ENCODE peak calls at places on chromosomes 11 and 22, in ten cellular contexts. One of them, this sample, is unnamed.

GRCh38 chr11:26837154-26837553 is 115.3 kb upstream of the SLC5A12 start:
- DNase-seq in pancreas: no peak
- DNase-seq in left lung: no peak
- DNase-seq in testis: no peak
- DNase-seq in CD8-positive, alpha-beta memory T cell: no peak
- DNase-seq in heart right ventricle: no peak
- DNase-seq in spleen: no peak
- DNase-seq in mesenchymal stem cell: no peak
- DNase-seq in PC-9: no peak
- DNase-seq in NT2/D1: no peak
- DNase-seq in this sample: no peak

GRCh38 chr11:2327032-2327431 is 25.2 kb downstream of the TSPAN32 start:
- DNase-seq in pancreas: no peak
- DNase-seq in left lung: peak; percentile 51
- DNase-seq in testis: no peak
- DNase-seq in CD8-positive, alpha-beta memory T cell: no peak
- DNase-seq in heart right ventricle: no peak
- DNase-seq in spleen: peak; percentile 49
- DNase-seq in mesenchymal stem cell: no peak
- DNase-seq in PC-9: no peak
- DNase-seq in NT2/D1: no peak
- DNase-seq in this sample: no peak

GRCh38 chr11:81967242-81967641 is 766.4 kb downstream of the FAM181B start:
- DNase-seq in pancreas: no peak
- DNase-seq in left lung: no peak
- DNase-seq in testis: no peak
- DNase-seq in CD8-positive, alpha-beta memory T cell: no peak
- DNase-seq in heart right ventricle: no peak
- DNase-seq in spleen: no peak
- DNase-seq in mesenchymal stem cell: no peak
- DNase-seq in PC-9: no peak
- DNase-seq in NT2/D1: no peak
- DNase-seq in this sample: no peak

GRCh38 chr11:126340960-126341709 is 14.4 kb upstream of the ST3GAL4 start:
- DNase-seq in pancreas: no peak
- DNase-seq in left lung: no peak
- DNase-seq in testis: no peak
- DNase-seq in CD8-positive, alpha-beta memory T cell: no peak
- DNase-seq in heart right ventricle: no peak
- DNase-seq in spleen: peak; percentile 24
- DNase-seq in mesenchymal stem cell: no peak
- DNase-seq in PC-9: no peak
- DNase-seq in NT2/D1: no peak
- DNase-seq in this sample: no peak

GRCh38 chr11:12287374-12288211 is 89.8 kb upstream of the PARVA start:
- DNase-seq in pancreas: no peak
- DNase-seq in left lung: no peak
- DNase-seq in testis: peak; percentile 72
- DNase-seq in CD8-positive, alpha-beta memory T cell: peak; percentile 43
- DNase-seq in heart right ventricle: peak; percentile 61
- DNase-seq in spleen: no peak
- DNase-seq in mesenchymal stem cell: peak; percentile 97
- DNase-seq in PC-9: peak; percentile 66
- DNase-seq in NT2/D1: no peak
- DNase-seq in this sample: peak; percentile 93

GRCh38 chr11:120326845-120327281 is 1.8 kb downstream of the TLCD5 start:
- DNase-seq in pancreas: no peak
- DNase-seq in left lung: no peak
- DNase-seq in testis: no peak
- DNase-seq in CD8-positive, alpha-beta memory T cell: no peak
- DNase-seq in heart right ventricle: no peak
- DNase-seq in spleen: no peak
- DNase-seq in mesenchymal stem cell: peak; percentile 58
- DNase-seq in PC-9: no peak
- DNase-seq in NT2/D1: no peak
- DNase-seq in this sample: no peak

GRCh38 chr22:37514526-37515051 is 4.6 kb downstream of the CARD10 start:
- DNase-seq in pancreas: no peak
- DNase-seq in left lung: peak; percentile 54
- DNase-seq in testis: peak; percentile 49
- DNase-seq in CD8-positive, alpha-beta memory T cell: no peak
- DNase-seq in heart right ventricle: no peak
- DNase-seq in spleen: no peak
- DNase-seq in mesenchymal stem cell: no peak
- DNase-seq in PC-9: no peak
- DNase-seq in NT2/D1: no peak
- DNase-seq in this sample: no peak

GRCh38 chr22:45051419-45051818 is 41.6 kb upstream of the PHF21B start:
- DNase-seq in pancreas: no peak
- DNase-seq in left lung: no peak
- DNase-seq in testis: no peak
- DNase-seq in CD8-positive, alpha-beta memory T cell: no peak
- DNase-seq in heart right ventricle: no peak
- DNase-seq in spleen: no peak
- DNase-seq in mesenchymal stem cell: no peak
- DNase-seq in PC-9: no peak
- DNase-seq in NT2/D1: no peak
- DNase-seq in this sample: no peak

GRCh38 chr22:37782340-37783168 is 25.2 kb upstream of the GCAT start:
- DNase-seq in pancreas: no peak
- DNase-seq in left lung: no peak
- DNase-seq in testis: no peak
- DNase-seq in CD8-positive, alpha-beta memory T cell: no peak
- DNase-seq in heart right ventricle: no peak
- DNase-seq in spleen: no peak
- DNase-seq in mesenchymal stem cell: peak; percentile 73
- DNase-seq in PC-9: no peak
- DNase-seq in NT2/D1: no peak
- DNase-seq in this sample: no peak

GRCh38 chr22:39308614-39309363 is 10.6 kb downstream of the RPL3 start:
- DNase-seq in pancreas: peak; percentile 40
- DNase-seq in left lung: no peak
- DNase-seq in testis: no peak
- DNase-seq in CD8-positive, alpha-beta memory T cell: no peak
- DNase-seq in heart right ventricle: no peak
- DNase-seq in spleen: peak; percentile 74
- DNase-seq in mesenchymal stem cell: peak; percentile 95
- DNase-seq in PC-9: peak; percentile 82
- DNase-seq in NT2/D1: no peak
- DNase-seq in this sample: peak; percentile 90
- H3K36me3 ChIP-seq in pancreas: peaks cover 13% of the 10 kb centered on the region
- H3K36me3 ChIP-seq in left lung: no peaks in the 10 kb centered on the region
- H3K36me3 ChIP-seq in testis: no peaks in the 10 kb centered on the region
- H3K36me3 ChIP-seq in CD8-positive, alpha-beta memory T cell: peaks cover 22% of the 10 kb centered on the region
- H3K36me3 ChIP-seq in heart right ventricle: peaks cover 19% of the 10 kb centered on the region
- H3K36me3 ChIP-seq in spleen: no peaks in the 10 kb centered on the region
- H3K36me3 ChIP-seq in mesenchymal stem cell: peaks cover 35% of the 10 kb centered on the region
- H3K36me3 ChIP-seq in PC-9: peaks cover 21% of the 10 kb centered on the region
- H3K36me3 ChIP-seq in NT2/D1: peaks cover 61% of the 10 kb centered on the region
- H3K36me3 ChIP-seq in this sample: peaks cover 4% of the 10 kb centered on the region

DNA sequence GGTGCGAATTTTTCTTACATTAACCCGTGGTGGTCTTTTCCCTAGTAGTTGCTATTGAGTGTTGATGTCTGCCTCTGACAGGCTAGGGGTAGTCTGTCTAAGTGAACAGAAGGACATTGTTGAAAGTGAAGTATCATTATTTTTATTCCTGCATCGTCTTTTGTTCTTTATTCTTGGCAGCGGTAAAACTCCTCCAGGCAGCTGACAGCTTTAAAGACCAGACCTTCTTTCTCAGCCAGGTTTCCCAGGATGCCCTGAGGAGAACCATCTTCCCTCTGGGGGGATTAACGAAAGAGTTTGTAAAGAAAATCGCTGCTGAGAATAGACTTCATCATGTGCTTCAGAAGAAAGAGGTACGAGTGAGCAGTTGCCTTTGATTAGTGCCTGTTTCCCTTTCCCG is 14.6 kb downstream of the TRMU start:
- DNase-seq in pancreas: no peak
- DNase-seq in left lung: no peak
- DNase-seq in testis: no peak
- DNase-seq in CD8-positive, alpha-beta memory T cell: peak; percentile 6
- DNase-seq in heart right ventricle: no peak
- DNase-seq in spleen: no peak
- DNase-seq in mesenchymal stem cell: no peak
- DNase-seq in PC-9: no peak
- DNase-seq in NT2/D1: no peak
- DNase-seq in this sample: no peak
- H3K36me3 ChIP-seq in pancreas: peaks cover 32% of the 10 kb centered on the region
- H3K36me3 ChIP-seq in left lung: no peaks in the 10 kb centered on the region
- H3K36me3 ChIP-seq in testis: no peaks in the 10 kb centered on the region
- H3K36me3 ChIP-seq in CD8-positive, alpha-beta memory T cell: peaks cover 66% of the 10 kb centered on the region
- H3K36me3 ChIP-seq in heart right ventricle: peaks cover 27% of the 10 kb centered on the region
- H3K36me3 ChIP-seq in spleen: peaks cover 13% of the 10 kb centered on the region
- H3K36me3 ChIP-seq in mesenchymal stem cell: peaks cover 83% of the 10 kb centered on the region
- H3K36me3 ChIP-seq in PC-9: peaks cover 26% of the 10 kb centered on the region
- H3K36me3 ChIP-seq in NT2/D1: peaks cover 97% of the 10 kb centered on the region
- H3K36me3 ChIP-seq in this sample: peaks cover 12% of the 10 kb centered on the region

DNA sequence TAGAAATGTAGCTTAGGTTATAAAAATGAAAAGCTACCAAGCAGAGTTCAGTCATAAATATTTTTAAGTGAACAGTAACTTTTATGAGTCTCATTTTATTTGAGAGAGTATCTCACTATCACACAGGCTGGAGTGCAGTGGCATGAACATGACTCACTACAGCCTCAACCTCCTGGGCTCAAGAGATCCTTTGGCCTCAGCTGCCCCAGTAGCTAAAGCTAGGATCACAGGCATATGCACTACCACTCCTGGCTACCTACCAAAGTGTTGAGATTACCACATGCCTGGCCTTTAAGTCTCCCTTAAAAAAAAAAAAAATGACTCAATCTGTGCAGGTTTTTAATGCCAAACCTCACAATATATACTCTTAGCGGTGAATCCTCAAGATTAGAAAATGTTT is 34.7 kb upstream of the CLNS1A start:
- DNase-seq in pancreas: peak; percentile 46
- DNase-seq in left lung: no peak
- DNase-seq in testis: no peak
- DNase-seq in CD8-positive, alpha-beta memory T cell: no peak
- DNase-seq in heart right ventricle: peak; percentile 38
- DNase-seq in spleen: no peak
- DNase-seq in mesenchymal stem cell: peak; percentile 60
- DNase-seq in PC-9: no peak
- DNase-seq in NT2/D1: no peak
- DNase-seq in this sample: no peak
- H3K36me3 ChIP-seq in pancreas: peaks cover 7% of the 10 kb centered on the region
- H3K36me3 ChIP-seq in left lung: no peaks in the 10 kb centered on the region
- H3K36me3 ChIP-seq in testis: no peaks in the 10 kb centered on the region
- H3K36me3 ChIP-seq in CD8-positive, alpha-beta memory T cell: peaks cover 61% of the 10 kb centered on the region
- H3K36me3 ChIP-seq in heart right ventricle: peaks cover 48% of the 10 kb centered on the region
- H3K36me3 ChIP-seq in spleen: peaks cover 3% of the 10 kb centered on the region
- H3K36me3 ChIP-seq in mesenchymal stem cell: peaks cover 25% of the 10 kb centered on the region
- H3K36me3 ChIP-seq in PC-9: peaks cover 83% of the 10 kb centered on the region
- H3K36me3 ChIP-seq in NT2/D1: peaks cover 75% of the 10 kb centered on the region
- H3K36me3 ChIP-seq in this sample: peaks cover 7% of the 10 kb centered on the region

GRCh38 chr11:10771457-10771856 is 20.4 kb downstream of the CTR9 start:
- DNase-seq in pancreas: no peak
- DNase-seq in left lung: no peak
- DNase-seq in testis: no peak
- DNase-seq in CD8-positive, alpha-beta memory T cell: no peak
- DNase-seq in heart right ventricle: peak; percentile 22
- DNase-seq in spleen: no peak
- DNase-seq in mesenchymal stem cell: no peak
- DNase-seq in PC-9: no peak
- DNase-seq in NT2/D1: no peak
- DNase-seq in this sample: no peak

DNA sequence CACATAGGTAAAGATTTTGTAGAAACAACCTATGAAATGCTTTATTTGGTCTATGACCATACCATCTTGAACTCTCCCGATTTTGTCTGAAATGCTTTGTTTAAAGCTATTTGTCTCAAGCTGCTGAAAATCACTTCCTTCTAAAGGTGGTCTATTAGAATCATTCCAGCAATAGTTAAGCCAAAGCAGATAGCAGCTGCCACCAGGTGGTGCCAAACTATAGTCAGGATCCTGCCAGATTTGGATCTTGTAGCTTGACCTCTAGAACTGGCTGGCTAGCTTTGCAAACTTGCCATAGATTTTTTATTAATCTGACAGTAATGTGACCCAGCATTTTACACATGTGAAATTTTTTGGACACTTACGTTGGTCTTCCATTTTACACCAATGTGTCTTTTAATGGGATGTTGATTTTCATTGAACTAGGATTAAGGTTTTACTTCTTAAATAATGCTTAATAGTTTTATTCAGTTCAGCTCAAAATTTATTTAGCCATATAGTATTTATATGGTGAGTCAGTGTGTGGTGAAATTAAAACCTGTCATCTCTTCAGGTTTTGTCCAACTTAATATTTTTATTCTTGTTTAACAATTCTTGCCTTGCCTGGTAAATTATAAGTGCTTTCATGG is 19.7 kb downstream of the CTR9 start:
- DNase-seq in pancreas: peak; percentile 51
- DNase-seq in left lung: no peak
- DNase-seq in testis: peak; percentile 57
- DNase-seq in CD8-positive, alpha-beta memory T cell: no peak
- DNase-seq in heart right ventricle: peak; percentile 67
- DNase-seq in spleen: no peak
- DNase-seq in mesenchymal stem cell: peak; percentile 67
- DNase-seq in PC-9: peak; percentile 27
- DNase-seq in NT2/D1: peak; percentile 11
- DNase-seq in this sample: no peak
- H3K36me3 ChIP-seq in pancreas: peaks cover 32% of the 10 kb centered on the region
- H3K36me3 ChIP-seq in left lung: no peaks in the 10 kb centered on the region
- H3K36me3 ChIP-seq in testis: no peaks in the 10 kb centered on the region
- H3K36me3 ChIP-seq in CD8-positive, alpha-beta memory T cell: peaks cover 67% of the 10 kb centered on the region
- H3K36me3 ChIP-seq in heart right ventricle: peaks cover 31% of the 10 kb centered on the region
- H3K36me3 ChIP-seq in spleen: peaks cover 18% of the 10 kb centered on the region
- H3K36me3 ChIP-seq in mesenchymal stem cell: peaks cover 21% of the 10 kb centered on the region
- H3K36me3 ChIP-seq in PC-9: peaks cover 16% of the 10 kb centered on the region
- H3K36me3 ChIP-seq in NT2/D1: peaks cover 66% of the 10 kb centered on the region
- H3K36me3 ChIP-seq in this sample: peaks cover 13% of the 10 kb centered on the region

DNA sequence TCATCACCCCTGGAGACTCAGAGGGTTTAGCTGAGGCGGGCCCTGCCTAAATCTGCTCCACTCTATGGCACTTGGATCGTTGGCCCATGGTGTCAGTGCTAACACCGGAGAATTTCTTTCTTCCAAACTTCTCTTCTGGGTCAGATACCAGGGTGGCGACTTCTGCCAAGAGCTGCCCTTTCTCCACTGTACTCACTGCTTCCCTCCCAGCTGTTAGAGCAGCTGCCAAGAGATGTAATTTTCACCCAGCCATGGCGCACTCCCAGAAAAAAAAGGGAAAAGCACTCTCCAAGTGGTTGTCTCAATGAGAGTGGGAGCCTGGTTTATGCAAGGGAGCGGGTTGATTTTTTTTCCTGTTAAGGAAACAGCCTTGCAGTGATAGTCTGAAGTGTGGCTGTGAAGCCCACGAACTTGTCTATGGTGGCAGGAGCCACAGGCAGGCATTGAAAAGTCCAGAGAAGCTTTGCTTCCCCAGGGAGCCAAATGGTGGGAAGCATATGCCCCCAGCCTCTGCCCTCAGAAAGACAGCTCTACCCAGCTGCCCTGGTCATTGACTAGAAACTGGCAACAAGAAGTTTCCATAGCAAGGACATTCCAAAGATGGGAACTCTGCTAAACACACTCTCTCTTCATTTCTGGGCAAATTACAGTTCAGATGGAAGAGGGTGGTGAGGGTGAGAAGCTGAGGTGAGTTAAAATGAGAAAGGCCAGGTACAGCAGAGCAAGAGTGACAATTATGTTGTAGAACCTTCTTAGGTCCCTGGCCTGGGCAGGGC is 10.7 kb downstream of the PCSK7 start:
- DNase-seq in pancreas: no peak
- DNase-seq in left lung: no peak
- DNase-seq in testis: no peak
- DNase-seq in CD8-positive, alpha-beta memory T cell: no peak
- DNase-seq in heart right ventricle: peak; percentile 61
- DNase-seq in spleen: no peak
- DNase-seq in mesenchymal stem cell: no peak
- DNase-seq in PC-9: no peak
- DNase-seq in NT2/D1: no peak
- DNase-seq in this sample: peak; percentile 58
- H3K36me3 ChIP-seq in pancreas: no peaks in the 10 kb centered on the region
- H3K36me3 ChIP-seq in left lung: no peaks in the 10 kb centered on the region
- H3K36me3 ChIP-seq in testis: no peaks in the 10 kb centered on the region
- H3K36me3 ChIP-seq in CD8-positive, alpha-beta memory T cell: peaks cover 86% of the 10 kb centered on the region
- H3K36me3 ChIP-seq in heart right ventricle: peaks cover 14% of the 10 kb centered on the region
- H3K36me3 ChIP-seq in spleen: peaks cover 2% of the 10 kb centered on the region
- H3K36me3 ChIP-seq in mesenchymal stem cell: peaks cover 67% of the 10 kb centered on the region
- H3K36me3 ChIP-seq in PC-9: peaks cover 19% of the 10 kb centered on the region
- H3K36me3 ChIP-seq in NT2/D1: peaks cover 86% of the 10 kb centered on the region
- H3K36me3 ChIP-seq in this sample: no peaks in the 10 kb centered on the region